ENCODE peak calls at places on chromosomes 13 and 19, in eight cellular contexts. V, H, R, I, B, F, U and N are unnamed samples. For H3K4me1, the result is how much of the 10 kb centered on the place peaks cover.

GRCh38 chr19:49362048-49362925 is at the start of gene TEAD2:
- DNase-seq in R (peak), F (no peak), I (peak), V (no peak), H (peak), B (peak), U (peak), N (peak)

GRCh38 chr13:80040977-80041310 is 300.0 kb downstream of the SPRY2 start:
- DNase-seq in R (no peak), I (no peak), F (no peak), V (no peak), H (no peak), B (no peak), U (no peak), N (no peak)

GRCh38 chr13:34265016-34265692 is 447.2 kb downstream of the RFC3 start:
- DNase-seq in I (no peak), R (no peak), V (no peak), B (no peak), H (no peak), F (no peak), U (no peak), N (no peak)

GRCh38 chr19:35247526-35248309 is 1.1 kb upstream of the LSR start:
- DNase-seq in V (peak), H (peak), R (peak), F (peak), U (peak), B (peak), I (peak), N (peak)

GRCh38 chr13:64371045-64371444 is 2859.1 kb downstream of the PCDH9 start:
- DNase-seq in R (no peak), V (peak), H (no peak), I (no peak), B (no peak), F (no peak), U (no peak), N (no peak)

GRCh38 chr13:48505597-48506091 is 27.2 kb downstream of the RCBTB2 start:
- DNase-seq in U (no peak), I (no peak), R (no peak), H (no peak), B (no peak), V (no peak), F (no peak), N (no peak)

GRCh38 chr19:29040951-29041350 is 172.0 kb downstream of the UQCRFS1 start:
- DNase-seq in R (no peak), U (no peak), I (no peak), F (no peak), V (no peak), H (no peak), B (no peak), N (no peak)

GRCh38 chr19:16060294-16060693 is 16.0 kb upstream of the TPM4 start:
- DNase-seq in F (no peak), I (no peak), B (no peak), V (no peak), R (no peak), U (no peak), H (no peak), N (no peak)

GRCh38 chr13:32475403-32475802 is 47.5 kb upstream of the N4BP2L1 start:
- DNase-seq in F (no peak), H (no peak), V (no peak), R (no peak), U (no peak), B (no peak), I (no peak), N (no peak)

GRCh38 chr19:38362076-38362945 is 12.1 kb upstream of the PSMD8 start:
- DNase-seq in B (peak), R (peak), H (peak), I (peak), V (peak), U (peak), F (peak), N (peak)

GRCh38 chr13:48010698-48011097 is 9.6 kb upstream of the SUCLA2 start:
- DNase-seq in V (no peak), U (no peak), F (no peak), I (no peak), H (no peak), R (no peak), B (no peak), N (no peak)

GRCh38 chr13:44410328-44410859 is 36.8 kb downstream of the SERP2 start:
- DNase-seq in R (peak), I (no peak), U (no peak), H (peak), V (no peak), F (no peak), B (no peak), N (no peak)

GRCh38 chr19:10338940-10339339 is 484 bp downstream of the ICAM3 start:
- DNase-seq in H (no peak), R (no peak), V (no peak), I (no peak), U (no peak), B (no peak), F (no peak), N (no peak)

GRCh38 chr19:32911467-32911866 is 41.9 kb upstream of the SLC7A9 start:
- DNase-seq in U (no peak), V (no peak), H (no peak), R (no peak), I (no peak), B (no peak), F (no peak), N (no peak)

GRCh38 chr19:43501661-43502418 is 2.7 kb downstream of the PHLDB3 start:
- DNase-seq in R (no peak), U (peak), I (no peak), B (no peak), H (no peak), F (no peak), V (no peak), N (no peak)

GRCh38 chr13:51585696-51586095 is 1.4 kb downstream of the WDFY2 start:
- DNase-seq in H (no peak), B (no peak), I (no peak), R (no peak), V (no peak), F (no peak), U (no peak), N (no peak)

GRCh38 chr19:44847144-44848035 is 1.3 kb downstream of the NECTIN2 start:
- DNase-seq in V (peak), I (peak), F (no peak), B (peak), H (peak), R (peak), U (peak), N (no peak)

GRCh38 chr19:1668339-1669123 is 16.1 kb upstream of the TCF3 start:
- DNase-seq in F (no peak), U (peak), V (no peak), R (peak), H (no peak), I (no peak), B (no peak), N (no peak)

GRCh38 chr19:39544920-39545319 is 5.0 kb upstream of the EID2 start:
- DNase-seq in I (no peak), U (no peak), F (no peak), B (no peak), V (no peak), R (no peak), H (no peak), N (no peak)

GRCh38 chr13:77345150-77345780 is 18.4 kb upstream of the MYCBP2 start:
- DNase-seq in U (no peak), V (no peak), B (no peak), F (no peak), I (no peak), H (no peak), R (no peak), N (no peak)

GRCh38 chr13:27043013-27043412 is 128.6 kb downstream of the USP12 start:
- DNase-seq in I (peak), V (peak), U (peak), B (peak), R (no peak), F (peak), H (peak), N (no peak)

GRCh38 chr19:46992699-46993535 is 26.7 kb upstream of the NPAS1 start:
- DNase-seq in B (no peak), F (no peak), R (peak), V (no peak), U (no peak), H (no peak), I (no peak), N (no peak)
- TF ChIP-seq POLR2AphosphoS5 in B (no peak), F (no peak), R (peak), V (no peak), U (no peak), H (no peak), I (no peak), N (no peak)

DNA sequence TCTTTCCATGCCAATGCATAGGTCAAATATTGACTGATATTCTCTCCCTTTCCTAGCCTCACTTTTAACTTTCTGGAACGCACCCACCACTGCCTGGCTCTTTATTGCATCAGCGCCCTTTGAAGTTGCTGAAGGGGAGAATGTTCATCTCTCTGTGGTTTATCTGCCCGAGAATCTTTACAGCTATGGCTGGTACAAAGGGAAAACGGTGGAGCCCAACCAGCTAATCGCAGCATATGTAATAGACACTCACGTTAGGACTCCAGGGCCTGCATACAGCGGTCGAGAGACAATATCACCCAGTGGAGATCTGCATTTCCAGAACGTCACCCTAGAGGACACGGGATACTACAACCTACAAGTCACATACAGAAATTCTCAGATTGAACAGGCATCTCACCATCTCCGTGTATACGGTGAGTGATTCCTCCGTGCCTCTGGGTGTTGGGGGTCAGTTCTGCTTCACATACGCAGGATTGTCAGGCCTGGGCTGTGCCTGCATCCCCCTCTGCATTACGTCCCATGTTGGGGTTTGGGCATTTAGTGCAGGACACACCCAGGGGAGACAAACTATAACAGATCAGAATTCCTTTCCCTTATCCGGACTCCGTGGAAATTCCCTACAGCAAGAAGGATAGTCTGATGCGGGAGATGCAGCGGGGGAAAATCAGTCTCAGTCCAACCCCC is 1.3 kb downstream of the CEACAM21 start:
- DNase-seq in U (no peak), B (peak), R (peak), I (no peak), V (no peak), F (no peak), H (no peak), N (peak)
- H3K4me1 ChIP-seq in U (under half), B (under half), R (under half), I (under half), V (under half), F (under half), H (under half), N (under half)

GRCh38 chr13:104006625-104007061 is 940.4 kb upstream of the SLC10A2 start:
- DNase-seq in I (no peak), B (no peak), H (no peak), V (no peak), R (no peak), U (no peak), F (no peak), N (no peak)
- TF ChIP-seq POLR2AphosphoS5 in I (no peak), B (no peak), H (no peak), V (no peak), R (no peak), U (no peak), F (no peak), N (no peak)

DNA sequence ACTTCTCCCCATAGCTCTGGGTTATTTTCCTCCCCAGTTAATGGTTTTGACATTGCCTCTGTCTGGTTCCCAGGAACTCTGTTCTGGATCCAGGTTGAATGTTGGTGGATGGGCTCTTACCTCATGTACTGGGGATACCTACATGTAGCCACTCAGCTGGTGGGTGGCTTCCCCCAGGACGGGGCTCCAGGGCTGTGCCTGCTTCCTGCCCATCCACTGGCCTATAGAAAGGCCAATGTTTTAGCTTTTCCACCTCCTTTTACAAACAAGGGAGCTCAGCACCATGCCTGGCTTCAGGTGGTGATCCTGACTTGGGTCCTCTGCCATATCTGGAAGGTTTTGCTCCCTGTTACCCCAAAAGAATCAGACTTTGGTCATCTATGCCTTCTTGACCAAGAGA is 120.2 kb downstream of the AKAP11 start:
- DNase-seq in F (no peak), B (no peak), V (no peak), R (no peak), U (no peak), H (no peak), I (no peak), N (no peak)
- H3K4me1 ChIP-seq in F (under half), B (under half), V (under half), R (under half), U (under half), H (under half), I (under half), N (under half)

DNA sequence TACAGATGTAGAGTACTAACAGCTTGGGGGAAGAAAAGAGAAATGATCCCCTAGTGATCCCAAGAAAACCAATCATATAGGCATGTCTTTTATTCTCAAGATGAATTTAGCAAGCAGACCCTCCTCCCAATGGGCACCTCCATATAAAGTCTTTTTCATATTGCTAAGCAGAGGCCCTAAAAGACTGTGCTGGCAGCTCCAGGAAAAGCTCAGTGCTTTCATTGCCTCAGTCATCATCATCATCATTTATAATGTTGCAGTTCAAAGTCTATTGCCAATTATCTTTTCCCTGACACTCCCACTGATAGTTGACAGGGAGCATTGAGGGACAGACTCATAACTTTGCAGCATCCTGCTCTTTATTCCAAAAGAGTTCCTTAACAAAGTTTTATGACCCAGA is 13.0 kb downstream of the GPR183 start:
- DNase-seq in V (no peak), F (no peak), U (no peak), H (no peak), R (no peak), B (no peak), I (no peak), N (no peak)
- TF ChIP-seq POLR2AphosphoS5 in V (no peak), F (no peak), U (no peak), H (no peak), R (no peak), B (no peak), I (no peak), N (no peak)

GRCh38 chr19:13986348-13986904 is 19.7 kb downstream of the RFX1 start:
- DNase-seq in F (no peak), B (no peak), I (peak), V (no peak), R (peak), U (peak), H (peak), N (peak)

GRCh38 chr19:13985771-13986347 is 20.3 kb downstream of the RFX1 start:
- DNase-seq in R (no peak), U (no peak), H (no peak), F (no peak), V (no peak), B (no peak), I (no peak), N (no peak)

GRCh38 chr19:13983213-13983889 is 22.8 kb downstream of the RFX1 start:
- DNase-seq in R (peak), F (no peak), I (no peak), U (no peak), B (no peak), H (no peak), V (no peak), N (no peak)

GRCh38 chr19:13984186-13984585 is 21.9 kb downstream of the RFX1 start:
- DNase-seq in B (no peak), F (no peak), V (no peak), R (no peak), I (no peak), H (no peak), U (no peak), N (no peak)

GRCh38 chr19:13984875-13985741 is 21.0 kb downstream of the RFX1 start:
- DNase-seq in R (no peak), F (no peak), H (no peak), V (no peak), B (peak), I (no peak), U (no peak), N (no peak)
- H3K4me1 ChIP-seq in R (under half), F (under half), H (under half), V (under half), B (under half), I (under half), U (under half), N (under half)

DNA sequence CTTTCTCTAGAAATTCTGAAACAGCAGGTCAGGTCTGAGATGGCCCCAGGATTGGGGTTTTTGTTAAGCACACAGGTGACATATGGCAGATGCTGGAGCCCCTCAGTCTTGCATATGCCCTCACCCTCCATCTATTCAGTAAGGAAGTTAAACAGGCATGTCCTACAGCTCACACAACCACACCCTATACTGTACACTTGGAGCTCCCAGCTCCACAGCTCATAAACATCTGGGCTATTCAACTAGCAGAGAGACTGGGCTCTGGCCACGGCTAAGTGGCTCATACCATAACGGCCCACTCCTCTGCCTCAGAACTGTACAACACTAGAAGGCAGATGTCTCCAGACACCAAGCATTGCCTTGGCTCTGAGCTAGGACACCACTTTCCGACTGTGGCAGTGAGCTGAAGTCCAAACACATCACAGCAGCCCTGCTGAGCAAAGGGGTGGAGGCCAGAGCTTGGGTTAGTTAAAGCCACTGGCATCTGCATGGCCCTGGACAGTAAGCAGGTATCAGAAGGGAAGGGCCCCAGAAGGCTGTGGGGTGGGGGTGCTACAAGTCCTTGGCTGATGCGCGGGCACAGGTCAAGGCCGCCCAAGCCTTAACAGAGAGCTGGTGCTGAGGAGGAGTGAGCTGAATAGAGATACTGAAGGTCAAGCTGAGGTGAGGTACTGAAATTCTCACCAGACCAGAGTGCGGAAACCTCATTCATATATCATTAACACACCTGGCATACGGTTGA is 79.1 kb downstream of the ABCC4 start:
- DNase-seq in U (peak), F (no peak), V (no peak), B (no peak), R (no peak), H (no peak), I (no peak), N (no peak)
- TF ChIP-seq POLR2AphosphoS5 in U (no peak), F (no peak), V (no peak), B (no peak), R (no peak), H (no peak), I (no peak), N (no peak)

GRCh38 chr13:40983725-40984669 is 35.1 kb downstream of the ELF1 start:
- DNase-seq in R (no peak), V (no peak), B (no peak), H (no peak), U (no peak), I (no peak), F (no peak), N (no peak)
- H3K4me1 ChIP-seq in R (half or more), V (under half), B (half or more), H (half or more), U (under half), I (under half), F (under half), N (under half)

DNA sequence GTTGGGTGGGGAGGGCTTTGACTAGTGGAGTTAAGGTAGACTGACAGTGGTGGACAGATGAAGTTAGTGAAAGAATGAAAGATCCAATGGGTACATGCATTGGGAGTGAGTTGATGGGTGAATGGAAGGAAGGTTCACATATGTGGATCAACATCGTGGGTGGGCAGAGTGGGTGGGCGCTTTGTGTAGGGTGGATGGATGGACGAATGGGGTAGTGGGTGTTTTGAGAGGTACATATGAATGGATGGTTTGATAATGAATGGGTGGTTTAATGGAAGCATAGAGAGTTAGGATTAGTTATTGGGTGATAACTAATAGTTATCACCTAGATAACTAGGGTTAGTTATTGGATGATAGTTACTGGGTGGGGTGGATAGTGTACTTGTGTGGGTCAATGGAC is 11.5 kb downstream of the ZSWIM4 start:
- DNase-seq in H (no peak), R (no peak), U (no peak), B (no peak), I (no peak), V (no peak), F (no peak), N (no peak)
- TF ChIP-seq POLR2AphosphoS5 in H (no peak), R (no peak), U (no peak), B (no peak), I (no peak), V (no peak), F (no peak), N (no peak)

GRCh38 chr19:662962-663681 is at the start of gene RNF126:
- DNase-seq in F (no peak), H (peak), V (peak), R (peak), I (peak), B (peak), U (peak), N (peak)
- H3K4me1 ChIP-seq in F (under half), H (half or more), V (under half), R (under half), I (under half), B (half or more), U (under half), N (half or more)